ENCODE peak calls at places on chromosome 15, in ten cellular contexts. U, S, X, H, V, M, E, D, Z and I are unnamed samples.

GRCh38 chr15:100718075-100718980 is 115.9 kb downstream of the ASB7 start:
- DNase-seq in U (no peak), S (peak), X (no peak), H (no peak), V (no peak), M (no peak), E (no peak), D (no peak), Z (no peak), I (no peak)

GRCh38 chr15:101501703-101502373 is 12.3 kb upstream of the PCSK6 start:
- DNase-seq in U (peak), S (peak), X (peak), H (no peak), V (peak), M (peak), E (peak), D (peak), Z (peak), I (peak)

GRCh38 chr15:27648359-27648758 is 450.8 kb downstream of the OCA2 start:
- DNase-seq in U (no peak), S (no peak), X (no peak), H (no peak), V (no peak), M (no peak), E (peak), D (no peak), Z (no peak), I (no peak)

GRCh38 chr15:76386926-76387325 is 50.4 kb downstream of the ISL2 start:
- DNase-seq in U (no peak), S (no peak), X (no peak), H (no peak), V (no peak), M (no peak), E (no peak), D (no peak), Z (no peak), I (no peak)

GRCh38 chr15:78437107-78437761 is 782 bp upstream of the IREB2 start:
- DNase-seq in U (peak), S (no peak), X (no peak), H (no peak), V (no peak), M (no peak), E (no peak), D (no peak), Z (no peak), I (no peak)

GRCh38 chr15:81012588-81012987 is 11.9 kb downstream of the TLNRD1 start:
- DNase-seq in U (no peak), S (no peak), X (no peak), H (no peak), V (no peak), M (no peak), E (no peak), D (no peak), Z (no peak), I (no peak)

GRCh38 chr15:72737723-72738122 is 45.8 kb downstream of the ADPGK start:
- DNase-seq in U (no peak), S (no peak), X (no peak), H (no peak), V (no peak), M (no peak), E (no peak), D (no peak), Z (no peak), I (no peak)

GRCh38 chr15:91471410-91471993 is 371.4 kb downstream of the SV2B start:
- DNase-seq in U (peak), S (no peak), X (no peak), H (no peak), V (no peak), M (no peak), E (no peak), D (no peak), Z (no peak), I (no peak)

GRCh38 chr15:45083223-45083622 is 30.7 kb downstream of the DUOX2 start:
- DNase-seq in U (no peak), S (no peak), X (no peak), H (no peak), V (no peak), M (no peak), E (no peak), D (no peak), Z (no peak), I (no peak)

GRCh38 chr15:51318382-51319150 is 19.8 kb downstream of the CYP19A1 start:
- DNase-seq in U (peak), S (no peak), X (peak), H (no peak), V (peak), M (no peak), E (no peak), D (peak), Z (no peak), I (no peak)

GRCh38 chr15:96296264-96296663 is 34.2 kb upstream of the NR2F2 start:
- DNase-seq in U (no peak), S (no peak), X (no peak), H (no peak), V (peak), M (no peak), E (no peak), D (peak), Z (no peak), I (no peak)

GRCh38 chr15:74815121-74815933 is 2.7 kb downstream of the LMAN1L start:
- DNase-seq in U (peak), S (no peak), X (no peak), H (peak), V (no peak), M (no peak), E (no peak), D (no peak), Z (no peak), I (no peak)

GRCh38 chr15:85976986-85977385 is 102.7 kb upstream of the AGBL1 start:
- DNase-seq in U (no peak), S (no peak), X (peak), H (no peak), V (no peak), M (no peak), E (no peak), D (peak), Z (no peak), I (no peak)

GRCh38 chr15:94951538-94951937 is 720.2 kb downstream of the MCTP2 start:
- DNase-seq in U (no peak), S (no peak), X (peak), H (no peak), V (no peak), M (no peak), E (no peak), D (peak), Z (no peak), I (no peak)

GRCh38 chr15:31335991-31336942 is 9.6 kb downstream of the KLF13 start:
- DNase-seq in U (no peak), S (no peak), X (no peak), H (no peak), V (no peak), M (no peak), E (no peak), D (no peak), Z (no peak), I (no peak)

GRCh38 chr15:54659668-54660067 is 537.1 kb downstream of the RSL24D1 start:
- DNase-seq in U (no peak), S (no peak), X (no peak), H (no peak), V (no peak), M (no peak), E (no peak), D (no peak), Z (no peak), I (no peak)

GRCh38 chr15:35181538-35181937 is 96.4 kb upstream of the NANOGP8 start:
- DNase-seq in U (no peak), S (no peak), X (peak), H (no peak), V (no peak), M (no peak), E (peak), D (peak), Z (no peak), I (no peak)
- H3K4me3 ChIP-seq in U (no peak), S (no peak), X (no peak), H (no peak), V (no peak), M (no peak), E (no peak), D (no peak), Z (no peak), I (no peak)

DNA sequence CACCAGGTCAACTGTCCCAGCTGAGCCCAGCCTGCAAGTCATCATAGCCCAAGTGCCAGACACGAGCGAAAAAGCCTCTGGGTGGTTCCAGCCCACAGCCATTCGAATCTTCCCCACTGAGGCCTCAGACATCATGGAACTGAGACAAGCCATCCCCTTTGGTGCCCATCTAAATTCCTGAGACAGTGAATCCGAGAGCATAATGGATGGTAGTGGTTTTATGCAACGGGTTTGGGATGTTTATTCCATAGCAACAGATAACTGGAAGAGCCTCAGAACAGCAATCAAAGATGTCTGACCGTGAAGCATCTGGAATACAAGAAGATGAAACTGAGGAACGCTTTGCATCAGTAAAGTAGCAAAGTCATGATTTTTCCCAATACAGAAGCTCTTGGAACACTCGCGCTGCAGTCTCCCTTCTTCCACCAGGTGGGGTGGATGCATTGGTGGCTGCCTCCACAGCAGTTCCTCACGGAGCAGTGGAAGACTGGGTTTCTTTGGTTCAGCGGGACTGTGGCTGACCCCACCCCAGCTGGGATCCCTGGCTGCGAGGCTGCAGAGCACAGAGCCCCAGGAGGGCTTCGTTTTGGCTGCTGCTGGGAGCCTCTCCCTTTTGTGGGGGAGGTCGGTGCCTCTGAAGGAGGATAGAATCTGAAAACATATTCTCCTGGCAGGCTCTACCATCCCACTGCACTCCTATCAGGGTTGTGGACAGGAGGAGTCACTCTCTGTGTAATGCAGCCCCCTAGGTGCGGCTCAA is 26.4 kb upstream of the PDE8A start:
- DNase-seq in U (peak), S (peak), X (peak), H (peak), V (peak), M (peak), E (peak), D (peak), Z (peak), I (peak)
- H3K4me3 ChIP-seq in U (no peak), S (no peak), X (peak), H (peak), V (peak), M (no peak), E (peak), D (peak), Z (no peak), I (no peak)

GRCh38 chr15:89463113-89463512 is 33.3 kb downstream of the RHCG start:
- DNase-seq in U (no peak), S (no peak), X (no peak), H (no peak), V (no peak), M (no peak), E (no peak), D (no peak), Z (no peak), I (no peak)
- H3K4me3 ChIP-seq in U (no peak), S (no peak), X (no peak), H (no peak), V (no peak), M (no peak), E (no peak), D (no peak), Z (no peak), I (no peak)

DNA sequence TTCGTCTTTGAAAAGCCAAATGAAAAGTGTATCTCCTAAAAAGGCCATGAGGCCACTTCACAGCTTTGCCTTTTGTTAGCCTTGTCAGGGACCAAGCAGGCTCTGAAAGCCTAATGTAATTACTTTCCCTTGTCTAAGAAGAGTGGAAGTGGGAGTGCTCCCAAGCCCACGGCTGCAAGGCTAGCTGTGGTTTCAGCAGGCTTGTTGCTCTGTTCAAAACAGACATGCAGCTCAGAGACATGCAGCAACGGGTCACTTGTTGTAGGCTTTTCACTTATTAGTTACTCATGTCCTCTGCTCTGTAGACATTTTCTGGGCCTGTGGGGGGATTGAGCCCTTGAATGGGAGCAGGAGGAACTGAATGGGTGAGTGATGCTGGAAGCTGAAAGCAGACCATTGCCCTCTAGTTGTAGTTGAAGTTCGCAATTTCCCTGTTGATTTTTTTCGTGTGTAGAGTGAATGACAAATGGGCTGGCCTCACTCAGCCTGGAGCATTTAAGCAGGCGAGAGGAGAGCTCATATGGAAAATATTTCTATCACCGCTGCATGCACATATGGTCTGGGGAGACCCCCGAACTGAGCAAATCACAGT is 261.9 kb upstream of the NR2E3 start:
- DNase-seq in U (no peak), S (no peak), X (no peak), H (no peak), V (no peak), M (no peak), E (peak), D (no peak), Z (no peak), I (no peak)
- H3K4me3 ChIP-seq in U (no peak), S (no peak), X (no peak), H (no peak), V (no peak), M (no peak), E (no peak), D (no peak), Z (no peak), I (no peak)

DNA sequence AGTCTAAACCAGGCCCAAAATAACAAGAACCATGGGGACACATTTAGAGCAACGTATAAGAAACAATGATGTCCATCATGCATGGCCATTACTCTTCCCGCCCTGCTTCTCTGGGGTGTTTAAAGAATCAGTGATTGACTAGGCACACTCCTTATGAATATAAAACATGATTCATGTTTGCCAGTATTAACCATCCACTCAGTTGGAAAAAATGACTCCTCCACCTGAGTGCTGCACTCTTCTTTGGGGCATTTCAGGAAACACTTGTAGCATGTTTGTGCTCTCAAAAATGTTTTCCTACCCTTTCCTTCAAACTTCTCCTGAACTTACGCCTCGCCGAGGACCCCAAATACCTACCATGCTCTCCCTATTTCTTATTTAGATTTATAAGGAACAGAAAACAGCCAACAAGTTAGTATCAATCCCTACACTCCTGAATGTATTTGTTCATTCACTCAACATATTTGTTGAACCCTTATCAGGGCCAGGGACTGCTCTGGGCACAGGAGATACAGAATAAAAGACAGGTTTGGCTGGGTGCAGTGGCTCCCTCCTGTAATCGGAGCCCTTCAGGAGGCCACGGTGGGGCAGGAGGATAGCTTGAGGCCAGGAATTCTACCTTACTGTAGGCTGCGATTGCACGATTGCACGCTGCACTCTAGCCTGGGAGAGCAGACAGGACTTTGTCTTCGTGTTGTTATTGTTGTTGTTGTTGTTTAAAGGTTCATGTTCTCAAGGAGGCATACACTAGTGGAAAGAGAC is 137.0 kb downstream of the TMCO5A start:
- DNase-seq in U (no peak), S (no peak), X (no peak), H (no peak), V (no peak), M (no peak), E (no peak), D (no peak), Z (no peak), I (no peak)
- H3K4me3 ChIP-seq in U (no peak), S (no peak), X (no peak), H (no peak), V (no peak), M (no peak), E (no peak), D (no peak), Z (no peak), I (no peak)

GRCh38 chr15:61049003-61049402 is 180.1 kb downstream of the RORA start:
- DNase-seq in U (no peak), S (no peak), X (peak), H (no peak), V (no peak), M (no peak), E (no peak), D (no peak), Z (no peak), I (no peak)
- H3K4me3 ChIP-seq in U (no peak), S (no peak), X (no peak), H (no peak), V (no peak), M (no peak), E (no peak), D (no peak), Z (no peak), I (no peak)

GRCh38 chr15:63133786-63134185 is 12.1 kb downstream of the LACTB start:
- DNase-seq in U (no peak), S (no peak), X (peak), H (no peak), V (no peak), M (no peak), E (no peak), D (peak), Z (no peak), I (no peak)

GRCh38 chr15:63136742-63137141 is 15.1 kb downstream of the LACTB start:
- DNase-seq in U (no peak), S (no peak), X (no peak), H (no peak), V (no peak), M (no peak), E (no peak), D (no peak), Z (no peak), I (no peak)

GRCh38 chr15:63134245-63134644 is 12.6 kb downstream of the LACTB start:
- DNase-seq in U (no peak), S (no peak), X (no peak), H (no peak), V (no peak), M (no peak), E (no peak), D (no peak), Z (no peak), I (no peak)

GRCh38 chr15:63135804-63136203 is 14.1 kb downstream of the LACTB start:
- DNase-seq in U (peak), S (no peak), X (peak), H (no peak), V (peak), M (no peak), E (no peak), D (peak), Z (no peak), I (no peak)

DNA sequence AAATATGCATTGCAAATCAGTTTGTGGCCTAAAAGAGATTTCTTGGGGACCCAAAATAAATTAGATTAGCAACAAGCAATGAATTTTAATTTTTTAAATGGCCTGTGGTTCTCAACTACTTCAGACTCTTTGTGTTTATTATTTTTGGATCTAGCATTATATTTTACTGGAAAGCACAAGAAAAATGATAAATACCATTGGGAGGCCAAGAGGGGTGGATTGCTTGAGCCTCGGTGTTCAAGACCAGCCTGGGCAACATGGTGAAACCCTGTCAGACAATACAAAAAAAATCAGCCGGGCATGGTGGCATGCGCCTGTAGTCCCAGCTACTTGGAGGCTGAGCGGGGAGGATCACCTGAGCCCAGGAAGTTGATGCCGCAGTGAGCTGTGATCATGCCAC is 13.6 kb downstream of the LACTB start:
- DNase-seq in U (no peak), S (no peak), X (peak), H (no peak), V (no peak), M (no peak), E (no peak), D (peak), Z (no peak), I (no peak)
- H3K4me3 ChIP-seq in U (no peak), S (no peak), X (no peak), H (no peak), V (no peak), M (no peak), E (no peak), D (no peak), Z (no peak), I (no peak)

GRCh38 chr15:98548172-98548971 is 100.0 kb upstream of the IGF1R start:
- DNase-seq in U (peak), S (peak), X (peak), H (peak), V (peak), M (peak), E (no peak), D (peak), Z (peak), I (no peak)
- H3K4me3 ChIP-seq in U (peak), S (peak), X (peak), H (peak), V (peak), M (peak), E (no peak), D (peak), Z (peak), I (no peak)

GRCh38 chr15:92907880-92908279 is 7.8 kb downstream of the CHD2 start:
- DNase-seq in U (peak), S (no peak), X (peak), H (no peak), V (peak), M (no peak), E (no peak), D (peak), Z (no peak), I (no peak)

GRCh38 chr15:92910451-92910850 is 10.3 kb downstream of the CHD2 start:
- DNase-seq in U (no peak), S (no peak), X (no peak), H (no peak), V (no peak), M (no peak), E (no peak), D (no peak), Z (no peak), I (no peak)

GRCh38 chr15:92908369-92909057 is 8.4 kb downstream of the CHD2 start:
- DNase-seq in U (no peak), S (no peak), X (no peak), H (no peak), V (no peak), M (no peak), E (no peak), D (no peak), Z (no peak), I (no peak)

GRCh38 chr15:92907229-92907628 is 7.1 kb downstream of the CHD2 start:
- DNase-seq in U (no peak), S (no peak), X (no peak), H (no peak), V (no peak), M (no peak), E (no peak), D (no peak), Z (no peak), I (no peak)

DNA sequence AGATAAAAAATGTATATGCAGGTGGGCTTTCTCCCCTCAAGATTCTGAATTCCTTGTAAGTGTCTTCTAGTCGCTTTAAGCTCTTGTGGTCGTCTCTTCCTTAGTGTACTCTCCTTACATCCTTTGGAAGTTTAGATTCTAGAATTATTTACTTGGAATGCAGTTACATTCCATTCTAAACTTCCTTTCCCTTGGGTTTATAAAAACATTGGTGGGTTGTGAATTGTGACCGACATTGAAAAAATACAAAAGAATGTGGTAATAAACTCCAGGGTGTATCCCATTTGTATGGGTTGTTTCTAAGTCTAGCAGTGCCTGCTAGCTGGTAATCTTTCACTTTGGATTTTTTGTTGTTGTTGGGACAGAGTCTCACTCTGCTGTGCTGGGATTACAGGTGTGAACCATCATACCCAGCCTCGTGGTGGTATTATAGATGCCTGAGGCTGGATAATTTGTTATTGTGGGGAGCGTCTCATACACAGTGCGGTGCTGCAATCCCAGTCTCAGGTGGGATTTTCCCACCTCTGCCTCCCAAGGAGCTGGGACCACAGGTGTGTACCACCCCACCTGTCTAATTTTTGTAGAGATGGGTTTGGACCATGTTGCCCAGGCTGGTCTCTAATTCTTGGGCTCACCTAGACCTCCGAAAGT is 9.1 kb downstream of the CHD2 start:
- DNase-seq in U (no peak), S (no peak), X (no peak), H (no peak), V (no peak), M (no peak), E (no peak), D (peak), Z (no peak), I (no peak)
- H3K4me3 ChIP-seq in U (no peak), S (no peak), X (no peak), H (peak), V (peak), M (no peak), E (no peak), D (peak), Z (no peak), I (no peak)